ENCODE peak calls at places on chromosomes 16 and 17, in ten cellular contexts. J, X, F, B, V, N, Y, A, K and G are unnamed samples.

GRCh38 chr17:7835818-7836595 is 2.0 kb downstream of the KDM6B start:
- DNase-seq in J (no peak), X (no peak), F (no peak), B (peak; percentile 67), V (no peak), N (no peak), Y (peak; percentile 70), A (peak; percentile 96), K (no peak), G (no peak)

GRCh38 chr17:41812176-41813038 is at the start of gene FKBP10:
- DNase-seq in J (peak; percentile 53), X (peak; percentile 54), F (peak; percentile 38), B (peak; percentile 84), V (peak; percentile 75), N (peak; percentile 45), Y (peak; percentile 76), A (no peak), K (no peak), G (peak; percentile 64)

GRCh38 chr16:634996-635395 is 1.1 kb downstream of the METTL26 start:
- DNase-seq in J (no peak), X (no peak), F (no peak), B (no peak), V (no peak), N (no peak), Y (no peak), A (no peak), K (no peak), G (no peak)

GRCh38 chr16:22054847-22055590 is 37.3 kb upstream of the VWA3A start:
- DNase-seq in J (no peak), X (no peak), F (no peak), B (no peak), V (no peak), N (no peak), Y (no peak), A (no peak), K (no peak), G (no peak)

GRCh38 chr16:53559552-53559951 is 56.5 kb upstream of the AKTIP start:
- DNase-seq in J (no peak), X (no peak), F (no peak), B (no peak), V (no peak), N (no peak), Y (no peak), A (no peak), K (no peak), G (no peak)

GRCh38 chr16:81266680-81267095 is 28.2 kb downstream of the BCO1 start:
- DNase-seq in J (no peak), X (no peak), F (peak; percentile 11), B (peak; percentile 69), V (no peak), N (no peak), Y (peak; percentile 67), A (no peak), K (no peak), G (no peak)

GRCh38 chr17:59329558-59330313 is 1.7 kb upstream of the YPEL2 start:
- DNase-seq in J (peak; percentile 58), X (peak; percentile 62), F (peak; percentile 72), B (peak; percentile 67), V (peak; percentile 72), N (peak; percentile 79), Y (peak; percentile 44), A (no peak), K (peak; percentile 92), G (peak; percentile 71)

GRCh38 chr16:52069866-52070265 is 477.1 kb downstream of the TOX3 start:
- DNase-seq in J (no peak), X (no peak), F (no peak), B (peak; percentile 37), V (no peak), N (no peak), Y (peak; percentile 12), A (peak; percentile 84), K (no peak), G (no peak)

GRCh38 chr16:76541062-76541461 is 263.9 kb downstream of the CNTNAP4 start:
- DNase-seq in J (no peak), X (no peak), F (no peak), B (no peak), V (no peak), N (no peak), Y (no peak), A (no peak), K (no peak), G (no peak)

GRCh38 chr16:52466998-52467397 is 79.9 kb downstream of the TOX3 start:
- DNase-seq in J (no peak), X (no peak), F (no peak), B (no peak), V (no peak), N (no peak), Y (no peak), A (no peak), K (no peak), G (no peak)

GRCh38 chr16:21336231-21336630 is 58.1 kb upstream of the CRYM start:
- DNase-seq in J (no peak), X (no peak), F (no peak), B (no peak), V (no peak), N (no peak), Y (peak; percentile 16), A (no peak), K (no peak), G (no peak)

GRCh38 chr16:57409065-57409464 is 4.5 kb downstream of the CCL17 start:
- DNase-seq in J (no peak), X (no peak), F (no peak), B (no peak), V (no peak), N (no peak), Y (no peak), A (no peak), K (no peak), G (no peak)

GRCh38 chr16:73170587-73170986 is 122.7 kb upstream of the ZFHX3 start:
- DNase-seq in J (no peak), X (no peak), F (no peak), B (no peak), V (no peak), N (no peak), Y (no peak), A (no peak), K (no peak), G (no peak)

GRCh38 chr17:18006495-18007239 is 32.3 kb downstream of the ATPAF2 start:
- DNase-seq in J (no peak), X (no peak), F (no peak), B (no peak), V (no peak), N (no peak), Y (no peak), A (no peak), K (no peak), G (no peak)

GRCh38 chr17:14724770-14725169 is 423.9 kb downstream of the HS3ST3B1 start:
- DNase-seq in J (no peak), X (no peak), F (no peak), B (no peak), V (no peak), N (no peak), Y (no peak), A (no peak), K (no peak), G (no peak)

GRCh38 chr17:48228720-48229119 is 121.2 kb downstream of the SNX11 start:
- DNase-seq in J (no peak), X (no peak), F (no peak), B (no peak), V (no peak), N (no peak), Y (no peak), A (no peak), K (no peak), G (no peak)
- TF ChIP-seq CTCF in J (no peak), X (no peak), F (peak; percentile 15), B (no peak), V (no peak), N (peak; percentile 67), Y (no peak), A (no peak), K (no peak), G (peak; percentile 4)

DNA sequence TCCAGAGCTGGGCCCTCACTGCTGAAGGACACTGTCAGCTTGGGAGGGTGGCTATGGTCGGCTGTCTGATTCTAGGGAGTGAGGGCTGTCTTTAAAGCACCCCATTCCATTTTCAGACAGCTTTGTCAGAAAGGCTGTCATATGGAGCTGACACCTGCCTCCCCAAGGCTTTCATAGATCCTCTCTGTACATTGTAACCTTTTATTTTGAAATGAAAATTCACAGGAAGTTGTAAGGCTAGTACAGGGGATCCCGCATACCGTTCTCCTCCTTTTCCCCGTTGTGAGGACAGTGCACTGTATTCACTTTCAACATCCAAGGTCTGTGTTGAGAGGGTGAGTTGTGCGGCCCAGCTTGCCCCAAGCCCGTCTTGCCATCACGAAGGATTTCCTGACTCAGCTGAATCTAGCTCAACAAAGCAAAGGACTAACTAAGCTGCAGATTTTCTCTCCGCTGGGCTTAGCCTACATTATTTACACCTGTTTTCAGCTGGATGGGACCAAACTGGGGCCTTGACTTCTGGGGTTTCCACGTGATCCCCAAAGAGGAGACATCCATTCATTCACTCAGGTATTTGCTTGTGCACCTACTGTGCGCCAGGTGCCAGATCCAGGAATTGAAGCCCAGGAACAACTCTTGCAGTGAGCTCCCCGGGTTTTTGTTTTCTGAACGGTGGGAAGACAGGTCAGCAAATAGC is 5.2 kb upstream of the TMEM235 start:
- DNase-seq in J (no peak), X (no peak), F (no peak), B (no peak), V (no peak), N (no peak), Y (no peak), A (no peak), K (no peak), G (no peak)
- TF ChIP-seq CTCF in J (no peak), X (no peak), F (no peak), B (no peak), V (no peak), N (no peak), Y (no peak), A (no peak), K (no peak), G (no peak)

GRCh38 chr16:4509420-4509819 is 29.2 kb downstream of the CDIP1 start:
- DNase-seq in J (no peak), X (no peak), F (no peak), B (no peak), V (no peak), N (no peak), Y (no peak), A (no peak), K (no peak), G (no peak)
- TF ChIP-seq CTCF in J (no peak), X (no peak), F (no peak), B (no peak), V (no peak), N (no peak), Y (no peak), A (no peak), K (no peak), G (no peak)

DNA sequence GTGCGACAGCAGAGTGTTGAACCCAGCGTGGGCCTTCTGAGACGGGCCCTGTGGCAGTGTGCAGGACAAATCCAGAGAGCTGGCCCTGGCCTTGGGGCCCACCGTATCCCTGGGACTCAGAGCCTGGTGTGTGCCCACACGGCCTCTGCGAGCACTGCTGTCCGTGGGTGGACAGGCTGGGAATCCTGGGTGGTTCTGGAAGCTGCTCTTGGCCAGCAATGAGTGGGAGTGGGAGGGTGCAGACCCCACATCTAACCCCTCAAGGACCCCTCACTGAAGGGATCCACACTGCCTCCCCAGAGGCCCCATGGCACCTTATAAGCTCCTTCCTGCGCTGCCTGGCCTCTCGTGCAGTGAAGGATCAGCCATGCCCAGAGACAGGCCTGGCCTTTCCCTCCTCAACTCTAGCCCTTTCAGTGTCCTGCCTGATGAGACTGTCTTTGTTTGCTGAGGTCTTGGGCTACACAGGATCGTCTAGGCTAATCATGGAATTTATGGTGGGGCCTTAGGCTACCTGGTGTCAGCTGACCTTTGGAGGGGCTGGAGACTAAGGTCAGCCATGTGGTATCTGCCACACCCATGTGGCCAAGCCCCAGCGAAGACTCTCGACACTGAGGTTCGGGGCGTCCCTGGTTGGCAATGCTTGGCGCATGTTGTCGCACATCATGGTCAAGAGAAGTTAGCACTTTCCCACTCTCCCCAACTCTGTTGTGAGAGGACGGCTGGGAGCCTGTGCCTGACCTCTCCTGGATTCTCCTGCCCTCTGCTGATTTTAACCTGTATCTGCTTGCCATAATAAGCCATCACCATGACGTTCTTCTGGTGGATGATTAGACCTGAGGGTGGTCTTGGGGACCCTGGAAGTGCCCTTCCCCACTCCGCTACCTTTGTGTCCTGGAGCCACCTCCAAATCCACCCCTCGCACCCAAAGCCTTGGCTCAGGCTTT is 16.4 kb upstream of the GINS2 start:
- DNase-seq in J (no peak), X (no peak), F (no peak), B (no peak), V (no peak), N (no peak), Y (no peak), A (no peak), K (no peak), G (no peak)
- TF ChIP-seq CTCF in J (no peak), X (no peak), F (no peak), B (no peak), V (no peak), N (peak; percentile 16), Y (no peak), A (no peak), K (no peak), G (no peak)